ENCODE peak calls at places on chromosome 18, in eight cellular contexts. T is A549; Q is MG63; S is left ventricle myocardium inferior; A is OCI-LY7; E is CD4-positive, CD25-positive, alpha-beta regulatory T cell; G is mammary epithelial cell; M is skeletal muscle cell. Z is an unnamed sample.

GRCh38 chr18:33817096-33817495 is 239.1 kb downstream of the ASXL3 start:
- DNase-seq in T (no peak), Q (peak; percentile 63), S (no peak), A (no peak), E (no peak), G (peak; percentile 55), M (peak; percentile 75), Z (no peak)

GRCh38 chr18:68262697-68263293 is 452.1 kb downstream of the TMX3 start:
- DNase-seq in T (no peak), Q (no peak), S (no peak), A (no peak), E (no peak), G (peak; percentile 83), M (peak; percentile 54), Z (peak; percentile 80)

GRCh38 chr18:44826418-44827259 is 146.0 kb downstream of the SETBP1 start:
- DNase-seq in T (peak; percentile 66), Q (peak; percentile 67), S (peak; percentile 42), A (no peak), E (no peak), G (peak; percentile 72), M (peak; percentile 97), Z (peak; percentile 97)

GRCh38 chr18:48514786-48515185 is 24.0 kb upstream of the CTIF start:
- DNase-seq in T (no peak), Q (peak; percentile 13), S (no peak), A (no peak), E (no peak), G (no peak), M (no peak), Z (peak; percentile 28)

GRCh38 chr18:41905786-41906527 is 49.1 kb upstream of the PIK3C3 start:
- DNase-seq in T (no peak), Q (no peak), S (no peak), A (no peak), E (no peak), G (peak; percentile 4), M (no peak), Z (no peak)

GRCh38 chr18:48032876-48033769 is 102.7 kb upstream of the SMAD2 start:
- DNase-seq in T (no peak), Q (peak; percentile 28), S (no peak), A (no peak), E (no peak), G (peak; percentile 75), M (peak; percentile 17), Z (peak; percentile 51)

GRCh38 chr18:3616142-3616541 is 166.2 kb downstream of the TGIF1 start:
- DNase-seq in T (no peak), Q (no peak), S (no peak), A (no peak), E (no peak), G (no peak), M (no peak), Z (no peak)

GRCh38 chr18:7822435-7823425 is 255.6 kb downstream of the PTPRM start:
- DNase-seq in T (no peak), Q (no peak), S (peak; percentile 26), A (peak; percentile 16), E (no peak), G (no peak), M (no peak), Z (peak; percentile 77)

GRCh38 chr18:25244170-25244569 is 107.8 kb downstream of the ZNF521 start:
- DNase-seq in T (no peak), Q (no peak), S (no peak), A (no peak), E (no peak), G (no peak), M (no peak), Z (no peak)

GRCh38 chr18:35030234-35030989 is 10.8 kb upstream of the MAPRE2 start:
- DNase-seq in T (no peak), Q (no peak), S (no peak), A (peak; percentile 28), E (no peak), G (no peak), M (no peak), Z (no peak)
- H3K4me3 ChIP-seq in T (no peak overlapping the region), Q (no peak overlapping the region), S (peak overlapping the region; percentile 47), A (peak overlapping the region; percentile 57), E (peak overlapping the region; percentile 90), G (no peak overlapping the region), M (no peak overlapping the region), Z (peak overlapping the region; percentile 11)

DNA sequence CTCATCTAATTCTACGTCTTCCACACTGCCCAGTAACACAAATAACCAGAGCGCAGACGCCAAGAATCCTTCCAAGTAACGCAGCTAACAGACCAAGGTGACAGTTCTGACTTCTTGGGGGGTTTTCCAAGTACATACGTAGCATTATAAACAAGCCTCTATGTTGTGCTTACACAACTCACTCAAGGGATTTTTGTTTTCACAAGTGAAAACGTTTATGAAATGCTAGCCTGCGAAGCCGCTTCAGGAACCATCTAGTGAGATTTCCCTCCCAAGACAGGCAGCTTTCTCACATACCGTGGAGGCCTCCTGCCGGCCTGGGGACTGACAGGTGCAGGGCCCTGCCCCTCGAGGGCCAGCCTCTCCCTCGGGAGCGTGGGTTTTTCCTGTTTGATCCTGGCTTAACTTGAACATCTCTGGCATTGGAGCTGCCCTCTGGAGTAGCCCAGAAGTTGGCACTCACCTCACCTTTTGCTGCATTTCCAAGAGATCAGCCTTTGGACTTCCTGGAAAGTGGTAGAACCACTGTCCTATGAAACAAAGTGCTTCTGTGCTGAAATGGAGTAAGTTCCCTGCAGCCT is 151.1 kb downstream of the MBP start:
- DNase-seq in T (no peak), Q (no peak), S (no peak), A (peak; percentile 50), E (no peak), G (no peak), M (no peak), Z (peak; percentile 53)
- H3K4me3 ChIP-seq in T (no peak overlapping the region), Q (no peak overlapping the region), S (no peak overlapping the region), A (peak overlapping the region; percentile 64), E (no peak overlapping the region), G (no peak overlapping the region), M (no peak overlapping the region), Z (no peak overlapping the region)

GRCh38 chr18:76466410-76466991 is 28.5 kb downstream of the ZNF516 start:
- DNase-seq in T (no peak), Q (no peak), S (no peak), A (no peak), E (no peak), G (no peak), M (no peak), Z (no peak)
- H3K4me3 ChIP-seq in T (no peak overlapping the region), Q (no peak overlapping the region), S (no peak overlapping the region), A (no peak overlapping the region), E (no peak overlapping the region), G (no peak overlapping the region), M (no peak overlapping the region), Z (no peak overlapping the region)

GRCh38 chr18:11849279-11849678 is 1.9 kb upstream of the CHMP1B start:
- DNase-seq in T (no peak), Q (no peak), S (no peak), A (no peak), E (no peak), G (no peak), M (no peak), Z (no peak)
- H3K4me3 ChIP-seq in T (peak overlapping the region; percentile 78), Q (no peak overlapping the region), S (peak overlapping the region; percentile 83), A (no peak overlapping the region), E (peak overlapping the region; percentile 97), G (no peak overlapping the region), M (no peak overlapping the region), Z (no peak overlapping the region)

DNA sequence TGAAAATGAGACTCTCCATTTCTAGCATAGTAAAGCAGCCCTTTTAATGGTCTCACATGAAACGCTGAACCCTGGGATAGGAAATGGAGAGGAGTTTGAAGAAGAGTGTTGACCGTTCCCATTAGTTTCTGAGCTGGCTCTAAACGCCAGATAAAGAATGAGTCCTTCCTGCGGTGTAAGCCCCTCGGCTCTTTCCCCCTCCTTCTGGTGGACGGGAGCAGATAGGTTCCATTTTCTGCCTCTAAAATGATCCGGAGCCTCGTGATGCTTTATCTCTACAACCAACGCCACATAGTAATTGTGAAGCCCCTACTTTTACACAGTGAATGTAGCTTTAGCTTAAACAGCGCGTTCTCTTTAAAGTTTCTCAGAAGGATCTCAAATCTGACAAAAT is 24.1 kb upstream of the ZNF516 start:
- DNase-seq in T (no peak), Q (no peak), S (no peak), A (no peak), E (no peak), G (no peak), M (no peak), Z (peak; percentile 63)
- H3K4me3 ChIP-seq in T (no peak overlapping the region), Q (no peak overlapping the region), S (peak overlapping the region; percentile 58), A (no peak overlapping the region), E (no peak overlapping the region), G (no peak overlapping the region), M (peak overlapping the region; percentile 24), Z (peak overlapping the region; percentile 63)

DNA sequence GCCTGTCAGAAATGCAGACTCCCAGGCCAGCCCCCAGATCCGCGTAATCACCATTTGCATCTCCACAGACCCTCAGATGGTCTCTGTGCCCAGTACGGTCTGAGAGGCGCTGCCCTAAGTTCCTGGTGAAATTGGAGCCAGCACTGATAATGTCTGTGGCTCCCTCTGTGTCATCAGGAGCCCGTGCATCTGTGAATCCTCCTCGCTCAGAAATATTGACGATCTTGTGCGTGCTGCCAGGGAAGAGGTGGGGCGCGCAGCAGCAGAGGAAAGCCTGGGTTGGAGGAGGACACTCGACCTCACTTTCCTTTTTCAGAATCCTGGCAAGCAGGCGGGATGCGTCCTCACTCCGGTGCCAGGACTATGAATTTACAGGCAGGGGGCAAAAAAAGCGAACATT is 686.1 kb upstream of the SALL3 start:
- DNase-seq in T (no peak), Q (no peak), S (no peak), A (no peak), E (no peak), G (no peak), M (no peak), Z (no peak)
- H3K4me3 ChIP-seq in T (no peak overlapping the region), Q (peak overlapping the region; percentile 8), S (peak overlapping the region; percentile 48), A (no peak overlapping the region), E (no peak overlapping the region), G (no peak overlapping the region), M (no peak overlapping the region), Z (no peak overlapping the region)

DNA sequence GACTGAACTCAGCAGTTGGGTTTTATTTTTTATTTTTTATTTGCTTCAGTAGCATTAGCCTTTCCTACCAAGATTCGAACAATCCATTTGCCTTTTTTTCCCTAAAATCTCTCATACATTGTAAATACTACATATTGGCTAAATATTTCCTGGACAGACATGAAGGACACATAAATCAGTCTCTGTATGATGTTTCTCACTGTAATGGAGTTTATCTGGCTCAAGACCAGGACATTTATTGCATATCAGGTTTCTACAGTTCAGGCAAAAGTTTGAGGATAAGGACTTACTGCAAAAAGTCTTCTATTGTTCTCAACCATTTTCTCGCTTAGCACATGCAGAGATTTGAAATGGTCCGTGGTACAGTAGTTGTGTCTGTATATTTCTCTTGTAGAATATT is 3.3 kb downstream of the CLUL1 start:
- DNase-seq in T (no peak), Q (no peak), S (no peak), A (no peak), E (no peak), G (no peak), M (no peak), Z (no peak)
- H3K4me3 ChIP-seq in T (no peak overlapping the region), Q (no peak overlapping the region), S (no peak overlapping the region), A (no peak overlapping the region), E (no peak overlapping the region), G (no peak overlapping the region), M (no peak overlapping the region), Z (no peak overlapping the region)

DNA sequence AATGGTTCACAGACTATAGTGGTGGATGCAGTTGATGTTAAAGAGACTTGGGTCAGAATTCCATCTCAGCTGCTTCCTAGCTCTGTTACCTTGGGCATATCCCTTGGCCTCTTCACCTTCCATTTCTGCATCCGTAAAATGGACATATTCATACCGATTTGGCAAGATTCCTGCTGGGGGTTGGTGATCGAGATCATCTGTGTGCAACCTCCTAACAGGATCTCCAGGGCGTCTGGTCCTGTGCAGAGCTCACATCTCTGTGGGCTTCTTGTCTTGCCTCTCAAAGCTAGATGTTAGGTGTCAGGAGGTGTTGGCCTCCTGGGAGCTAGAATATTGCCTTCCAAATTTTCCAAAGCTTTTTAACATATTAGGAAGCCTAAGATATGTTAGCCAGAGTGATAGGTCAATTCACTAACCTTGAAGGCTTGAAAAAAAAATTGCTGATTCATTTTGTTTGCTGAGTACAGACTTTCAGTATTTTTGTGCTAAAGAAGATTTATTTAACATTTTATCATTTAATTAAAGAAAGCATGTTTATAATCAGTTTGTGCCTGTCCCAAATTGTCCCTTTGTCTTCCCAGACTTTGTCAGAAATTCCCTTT is 69.7 kb upstream of the ZNF516 start:
- DNase-seq in T (no peak), Q (no peak), S (no peak), A (no peak), E (no peak), G (peak; percentile 19), M (no peak), Z (peak; percentile 17)
- H3K4me3 ChIP-seq in T (no peak overlapping the region), Q (peak overlapping the region; percentile 3), S (peak overlapping the region; percentile 52), A (no peak overlapping the region), E (no peak overlapping the region), G (peak overlapping the region; percentile 37), M (peak overlapping the region; percentile 13), Z (peak overlapping the region; percentile 19)